ENCODE peak calls at places on chromosomes 3 and 15, in eight cellular contexts. One of them, this sample, is unnamed.

GRCh38 chr3:149726716-149727407 is 25.4 kb downstream of the COMMD2 start:
- DNase-seq in stimulated activated CD8-positive, alpha-beta memory T cell treated with anti-CD3 and anti-CD28 coated beads, Interleukin-4, amount 100 ng/mL, for 1 hour: no peak
- DNase-seq in ovary: no peak
- DNase-seq in NCI-H1417: no peak
- DNase-seq in activated naive CD4-positive, alpha-beta T cell treated with anti-CD3 and anti-CD28 coated beads for 36 hours: no peak
- DNase-seq in AG08396: no peak
- DNase-seq in stimulated activated CD4-positive, alpha-beta T cell treated with anti-CD3 and anti-CD28 coated beads, TNF-alpha, amount 100 ng/mL, for 4 hours: no peak
- DNase-seq in GM12878: peak
- DNase-seq in this sample: peak

GRCh38 chr3:12920967-12921366 is 79.6 kb upstream of the RPL32 start:
- DNase-seq in stimulated activated CD8-positive, alpha-beta memory T cell treated with anti-CD3 and anti-CD28 coated beads, Interleukin-4, amount 100 ng/mL, for 1 hour: no peak
- DNase-seq in ovary: no peak
- DNase-seq in NCI-H1417: no peak
- DNase-seq in activated naive CD4-positive, alpha-beta T cell treated with anti-CD3 and anti-CD28 coated beads for 36 hours: no peak
- DNase-seq in AG08396: no peak
- DNase-seq in stimulated activated CD4-positive, alpha-beta T cell treated with anti-CD3 and anti-CD28 coated beads, TNF-alpha, amount 100 ng/mL, for 4 hours: no peak
- DNase-seq in GM12878: no peak
- DNase-seq in this sample: no peak

GRCh38 chr15:27091270-27091940 is 120.4 kb downstream of the GABRG3 start:
- DNase-seq in stimulated activated CD8-positive, alpha-beta memory T cell treated with anti-CD3 and anti-CD28 coated beads, Interleukin-4, amount 100 ng/mL, for 1 hour: no peak
- DNase-seq in ovary: no peak
- DNase-seq in NCI-H1417: no peak
- DNase-seq in activated naive CD4-positive, alpha-beta T cell treated with anti-CD3 and anti-CD28 coated beads for 36 hours: no peak
- DNase-seq in AG08396: no peak
- DNase-seq in stimulated activated CD4-positive, alpha-beta T cell treated with anti-CD3 and anti-CD28 coated beads, TNF-alpha, amount 100 ng/mL, for 4 hours: no peak
- DNase-seq in GM12878: no peak
- DNase-seq in this sample: no peak

GRCh38 chr15:70628542-70628941 is 134.8 kb downstream of the UACA start:
- DNase-seq in stimulated activated CD8-positive, alpha-beta memory T cell treated with anti-CD3 and anti-CD28 coated beads, Interleukin-4, amount 100 ng/mL, for 1 hour: no peak
- DNase-seq in ovary: no peak
- DNase-seq in NCI-H1417: no peak
- DNase-seq in activated naive CD4-positive, alpha-beta T cell treated with anti-CD3 and anti-CD28 coated beads for 36 hours: no peak
- DNase-seq in AG08396: no peak
- DNase-seq in stimulated activated CD4-positive, alpha-beta T cell treated with anti-CD3 and anti-CD28 coated beads, TNF-alpha, amount 100 ng/mL, for 4 hours: no peak
- DNase-seq in GM12878: no peak
- DNase-seq in this sample: no peak

GRCh38 chr3:105130911-105131310 is 235.8 kb upstream of the ALCAM start:
- DNase-seq in stimulated activated CD8-positive, alpha-beta memory T cell treated with anti-CD3 and anti-CD28 coated beads, Interleukin-4, amount 100 ng/mL, for 1 hour: no peak
- DNase-seq in ovary: no peak
- DNase-seq in NCI-H1417: no peak
- DNase-seq in activated naive CD4-positive, alpha-beta T cell treated with anti-CD3 and anti-CD28 coated beads for 36 hours: no peak
- DNase-seq in AG08396: no peak
- DNase-seq in stimulated activated CD4-positive, alpha-beta T cell treated with anti-CD3 and anti-CD28 coated beads, TNF-alpha, amount 100 ng/mL, for 4 hours: no peak
- DNase-seq in GM12878: no peak
- DNase-seq in this sample: no peak

GRCh38 chr3:61772439-61772838 is 211.1 kb downstream of the PTPRG start:
- DNase-seq in stimulated activated CD8-positive, alpha-beta memory T cell treated with anti-CD3 and anti-CD28 coated beads, Interleukin-4, amount 100 ng/mL, for 1 hour: no peak
- DNase-seq in ovary: no peak
- DNase-seq in NCI-H1417: no peak
- DNase-seq in activated naive CD4-positive, alpha-beta T cell treated with anti-CD3 and anti-CD28 coated beads for 36 hours: no peak
- DNase-seq in AG08396: no peak
- DNase-seq in stimulated activated CD4-positive, alpha-beta T cell treated with anti-CD3 and anti-CD28 coated beads, TNF-alpha, amount 100 ng/mL, for 4 hours: no peak
- DNase-seq in GM12878: no peak
- DNase-seq in this sample: no peak

GRCh38 chr3:127034990-127035652 is 52.2 kb downstream of the PLXNA1 start:
- DNase-seq in stimulated activated CD8-positive, alpha-beta memory T cell treated with anti-CD3 and anti-CD28 coated beads, Interleukin-4, amount 100 ng/mL, for 1 hour: no peak
- DNase-seq in ovary: peak
- DNase-seq in NCI-H1417: no peak
- DNase-seq in activated naive CD4-positive, alpha-beta T cell treated with anti-CD3 and anti-CD28 coated beads for 36 hours: no peak
- DNase-seq in AG08396: no peak
- DNase-seq in stimulated activated CD4-positive, alpha-beta T cell treated with anti-CD3 and anti-CD28 coated beads, TNF-alpha, amount 100 ng/mL, for 4 hours: no peak
- DNase-seq in GM12878: no peak
- DNase-seq in this sample: no peak

GRCh38 chr15:72685925-72686794 is at the start of the genes BBS4 and HIGD2B:
- DNase-seq in stimulated activated CD8-positive, alpha-beta memory T cell treated with anti-CD3 and anti-CD28 coated beads, Interleukin-4, amount 100 ng/mL, for 1 hour: peak
- DNase-seq in ovary: peak
- DNase-seq in NCI-H1417: no peak
- DNase-seq in activated naive CD4-positive, alpha-beta T cell treated with anti-CD3 and anti-CD28 coated beads for 36 hours: peak
- DNase-seq in AG08396: peak
- DNase-seq in stimulated activated CD4-positive, alpha-beta T cell treated with anti-CD3 and anti-CD28 coated beads, TNF-alpha, amount 100 ng/mL, for 4 hours: peak
- DNase-seq in GM12878: peak
- DNase-seq in this sample: peak

GRCh38 chr15:99578809-99579208 is 13.0 kb downstream of the MEF2A start:
- DNase-seq in stimulated activated CD8-positive, alpha-beta memory T cell treated with anti-CD3 and anti-CD28 coated beads, Interleukin-4, amount 100 ng/mL, for 1 hour: no peak
- DNase-seq in ovary: no peak
- DNase-seq in NCI-H1417: no peak
- DNase-seq in activated naive CD4-positive, alpha-beta T cell treated with anti-CD3 and anti-CD28 coated beads for 36 hours: no peak
- DNase-seq in AG08396: no peak
- DNase-seq in stimulated activated CD4-positive, alpha-beta T cell treated with anti-CD3 and anti-CD28 coated beads, TNF-alpha, amount 100 ng/mL, for 4 hours: no peak
- DNase-seq in GM12878: no peak
- DNase-seq in this sample: no peak

GRCh38 chr3:13419356-13420050 is 619 bp downstream of the NUP210 start:
- DNase-seq in stimulated activated CD8-positive, alpha-beta memory T cell treated with anti-CD3 and anti-CD28 coated beads, Interleukin-4, amount 100 ng/mL, for 1 hour: no peak
- DNase-seq in ovary: peak
- DNase-seq in NCI-H1417: peak
- DNase-seq in activated naive CD4-positive, alpha-beta T cell treated with anti-CD3 and anti-CD28 coated beads for 36 hours: peak
- DNase-seq in AG08396: no peak
- DNase-seq in stimulated activated CD4-positive, alpha-beta T cell treated with anti-CD3 and anti-CD28 coated beads, TNF-alpha, amount 100 ng/mL, for 4 hours: peak
- DNase-seq in GM12878: no peak
- DNase-seq in this sample: no peak

GRCh38 chr15:70635895-70636294 is 127.5 kb downstream of the UACA start:
- DNase-seq in stimulated activated CD8-positive, alpha-beta memory T cell treated with anti-CD3 and anti-CD28 coated beads, Interleukin-4, amount 100 ng/mL, for 1 hour: no peak
- DNase-seq in ovary: no peak
- DNase-seq in NCI-H1417: no peak
- DNase-seq in activated naive CD4-positive, alpha-beta T cell treated with anti-CD3 and anti-CD28 coated beads for 36 hours: no peak
- DNase-seq in AG08396: no peak
- DNase-seq in stimulated activated CD4-positive, alpha-beta T cell treated with anti-CD3 and anti-CD28 coated beads, TNF-alpha, amount 100 ng/mL, for 4 hours: no peak
- DNase-seq in GM12878: no peak
- DNase-seq in this sample: no peak

GRCh38 chr3:188255190-188255589 is 101.2 kb downstream of the LPP start:
- DNase-seq in stimulated activated CD8-positive, alpha-beta memory T cell treated with anti-CD3 and anti-CD28 coated beads, Interleukin-4, amount 100 ng/mL, for 1 hour: no peak
- DNase-seq in ovary: no peak
- DNase-seq in NCI-H1417: no peak
- DNase-seq in activated naive CD4-positive, alpha-beta T cell treated with anti-CD3 and anti-CD28 coated beads for 36 hours: no peak
- DNase-seq in AG08396: no peak
- DNase-seq in stimulated activated CD4-positive, alpha-beta T cell treated with anti-CD3 and anti-CD28 coated beads, TNF-alpha, amount 100 ng/mL, for 4 hours: no peak
- DNase-seq in GM12878: no peak
- DNase-seq in this sample: no peak

GRCh38 chr3:5330152-5330810 is 142.8 kb downstream of the EDEM1 start:
- DNase-seq in stimulated activated CD8-positive, alpha-beta memory T cell treated with anti-CD3 and anti-CD28 coated beads, Interleukin-4, amount 100 ng/mL, for 1 hour: no peak
- DNase-seq in ovary: no peak
- DNase-seq in NCI-H1417: no peak
- DNase-seq in activated naive CD4-positive, alpha-beta T cell treated with anti-CD3 and anti-CD28 coated beads for 36 hours: peak
- DNase-seq in AG08396: peak
- DNase-seq in stimulated activated CD4-positive, alpha-beta T cell treated with anti-CD3 and anti-CD28 coated beads, TNF-alpha, amount 100 ng/mL, for 4 hours: no peak
- DNase-seq in GM12878: no peak
- DNase-seq in this sample: no peak

GRCh38 chr3:189937302-189938255 is 183.1 kb downstream of the P3H2 start:
- DNase-seq in stimulated activated CD8-positive, alpha-beta memory T cell treated with anti-CD3 and anti-CD28 coated beads, Interleukin-4, amount 100 ng/mL, for 1 hour: no peak
- DNase-seq in ovary: no peak
- DNase-seq in NCI-H1417: no peak
- DNase-seq in activated naive CD4-positive, alpha-beta T cell treated with anti-CD3 and anti-CD28 coated beads for 36 hours: no peak
- DNase-seq in AG08396: peak
- DNase-seq in stimulated activated CD4-positive, alpha-beta T cell treated with anti-CD3 and anti-CD28 coated beads, TNF-alpha, amount 100 ng/mL, for 4 hours: no peak
- DNase-seq in GM12878: no peak
- DNase-seq in this sample: no peak

GRCh38 chr15:84955089-84955848 is 26.4 kb upstream of the PDE8A start:
- DNase-seq in stimulated activated CD8-positive, alpha-beta memory T cell treated with anti-CD3 and anti-CD28 coated beads, Interleukin-4, amount 100 ng/mL, for 1 hour: no peak
- DNase-seq in ovary: peak
- DNase-seq in NCI-H1417: peak
- DNase-seq in activated naive CD4-positive, alpha-beta T cell treated with anti-CD3 and anti-CD28 coated beads for 36 hours: peak
- DNase-seq in AG08396: peak
- DNase-seq in stimulated activated CD4-positive, alpha-beta T cell treated with anti-CD3 and anti-CD28 coated beads, TNF-alpha, amount 100 ng/mL, for 4 hours: no peak
- DNase-seq in GM12878: no peak
- DNase-seq in this sample: no peak

GRCh38 chr3:100875239-100875638 is 118.0 kb downstream of the ABI3BP start:
- DNase-seq in stimulated activated CD8-positive, alpha-beta memory T cell treated with anti-CD3 and anti-CD28 coated beads, Interleukin-4, amount 100 ng/mL, for 1 hour: no peak
- DNase-seq in ovary: peak
- DNase-seq in NCI-H1417: no peak
- DNase-seq in activated naive CD4-positive, alpha-beta T cell treated with anti-CD3 and anti-CD28 coated beads for 36 hours: no peak
- DNase-seq in AG08396: peak
- DNase-seq in stimulated activated CD4-positive, alpha-beta T cell treated with anti-CD3 and anti-CD28 coated beads, TNF-alpha, amount 100 ng/mL, for 4 hours: no peak
- DNase-seq in GM12878: no peak
- DNase-seq in this sample: no peak

GRCh38 chr3:126926684-126927404 is 56.1 kb upstream of the PLXNA1 start:
- DNase-seq in stimulated activated CD8-positive, alpha-beta memory T cell treated with anti-CD3 and anti-CD28 coated beads, Interleukin-4, amount 100 ng/mL, for 1 hour: no peak
- DNase-seq in ovary: peak
- DNase-seq in NCI-H1417: no peak
- DNase-seq in activated naive CD4-positive, alpha-beta T cell treated with anti-CD3 and anti-CD28 coated beads for 36 hours: no peak
- DNase-seq in AG08396: peak
- DNase-seq in stimulated activated CD4-positive, alpha-beta T cell treated with anti-CD3 and anti-CD28 coated beads, TNF-alpha, amount 100 ng/mL, for 4 hours: no peak
- DNase-seq in GM12878: no peak
- DNase-seq in this sample: no peak

GRCh38 chr15:48858401-48858800 is 19.5 kb upstream of the EID1 start:
- DNase-seq in stimulated activated CD8-positive, alpha-beta memory T cell treated with anti-CD3 and anti-CD28 coated beads, Interleukin-4, amount 100 ng/mL, for 1 hour: no peak
- DNase-seq in ovary: no peak
- DNase-seq in NCI-H1417: no peak
- DNase-seq in activated naive CD4-positive, alpha-beta T cell treated with anti-CD3 and anti-CD28 coated beads for 36 hours: peak
- DNase-seq in AG08396: no peak
- DNase-seq in stimulated activated CD4-positive, alpha-beta T cell treated with anti-CD3 and anti-CD28 coated beads, TNF-alpha, amount 100 ng/mL, for 4 hours: no peak
- DNase-seq in GM12878: no peak
- DNase-seq in this sample: no peak

GRCh38 chr15:65386886-65387285 is 9.1 kb upstream of the IGDCC3 start:
- DNase-seq in stimulated activated CD8-positive, alpha-beta memory T cell treated with anti-CD3 and anti-CD28 coated beads, Interleukin-4, amount 100 ng/mL, for 1 hour: no peak
- DNase-seq in ovary: no peak
- DNase-seq in NCI-H1417: no peak
- DNase-seq in activated naive CD4-positive, alpha-beta T cell treated with anti-CD3 and anti-CD28 coated beads for 36 hours: no peak
- DNase-seq in AG08396: no peak
- DNase-seq in stimulated activated CD4-positive, alpha-beta T cell treated with anti-CD3 and anti-CD28 coated beads, TNF-alpha, amount 100 ng/mL, for 4 hours: no peak
- DNase-seq in GM12878: no peak
- DNase-seq in this sample: no peak

GRCh38 chr3:144791034-144791433 is 819.4 kb downstream of the DIPK2A start:
- DNase-seq in stimulated activated CD8-positive, alpha-beta memory T cell treated with anti-CD3 and anti-CD28 coated beads, Interleukin-4, amount 100 ng/mL, for 1 hour: no peak
- DNase-seq in ovary: no peak
- DNase-seq in NCI-H1417: no peak
- DNase-seq in activated naive CD4-positive, alpha-beta T cell treated with anti-CD3 and anti-CD28 coated beads for 36 hours: no peak
- DNase-seq in AG08396: no peak
- DNase-seq in stimulated activated CD4-positive, alpha-beta T cell treated with anti-CD3 and anti-CD28 coated beads, TNF-alpha, amount 100 ng/mL, for 4 hours: no peak
- DNase-seq in GM12878: no peak
- DNase-seq in this sample: no peak

GRCh38 chr3:143120716-143121239 is 1.2 kb downstream of the CHST2 start:
- DNase-seq in stimulated activated CD8-positive, alpha-beta memory T cell treated with anti-CD3 and anti-CD28 coated beads, Interleukin-4, amount 100 ng/mL, for 1 hour: peak
- DNase-seq in ovary: peak
- DNase-seq in NCI-H1417: peak
- DNase-seq in activated naive CD4-positive, alpha-beta T cell treated with anti-CD3 and anti-CD28 coated beads for 36 hours: peak
- DNase-seq in AG08396: peak
- DNase-seq in stimulated activated CD4-positive, alpha-beta T cell treated with anti-CD3 and anti-CD28 coated beads, TNF-alpha, amount 100 ng/mL, for 4 hours: peak
- DNase-seq in GM12878: no peak
- DNase-seq in this sample: no peak

GRCh38 chr3:35733276-35733675 is 94.0 kb downstream of the ARPP21 start:
- DNase-seq in stimulated activated CD8-positive, alpha-beta memory T cell treated with anti-CD3 and anti-CD28 coated beads, Interleukin-4, amount 100 ng/mL, for 1 hour: no peak
- DNase-seq in ovary: no peak
- DNase-seq in NCI-H1417: peak
- DNase-seq in activated naive CD4-positive, alpha-beta T cell treated with anti-CD3 and anti-CD28 coated beads for 36 hours: no peak
- DNase-seq in AG08396: no peak
- DNase-seq in stimulated activated CD4-positive, alpha-beta T cell treated with anti-CD3 and anti-CD28 coated beads, TNF-alpha, amount 100 ng/mL, for 4 hours: no peak
- DNase-seq in GM12878: no peak
- DNase-seq in this sample: no peak

GRCh38 chr3:47193871-47194859 is 30.3 kb upstream of the SETD2 start:
- DNase-seq in stimulated activated CD8-positive, alpha-beta memory T cell treated with anti-CD3 and anti-CD28 coated beads, Interleukin-4, amount 100 ng/mL, for 1 hour: no peak
- DNase-seq in ovary: no peak
- DNase-seq in NCI-H1417: no peak
- DNase-seq in activated naive CD4-positive, alpha-beta T cell treated with anti-CD3 and anti-CD28 coated beads for 36 hours: no peak
- DNase-seq in AG08396: no peak
- DNase-seq in stimulated activated CD4-positive, alpha-beta T cell treated with anti-CD3 and anti-CD28 coated beads, TNF-alpha, amount 100 ng/mL, for 4 hours: no peak
- DNase-seq in GM12878: no peak
- DNase-seq in this sample: no peak

GRCh38 chr3:42876940-42877720 is 1.5 kb upstream of the CYP8B1 start:
- DNase-seq in stimulated activated CD8-positive, alpha-beta memory T cell treated with anti-CD3 and anti-CD28 coated beads, Interleukin-4, amount 100 ng/mL, for 1 hour: no peak
- DNase-seq in ovary: no peak
- DNase-seq in NCI-H1417: no peak
- DNase-seq in activated naive CD4-positive, alpha-beta T cell treated with anti-CD3 and anti-CD28 coated beads for 36 hours: no peak
- DNase-seq in AG08396: no peak
- DNase-seq in stimulated activated CD4-positive, alpha-beta T cell treated with anti-CD3 and anti-CD28 coated beads, TNF-alpha, amount 100 ng/mL, for 4 hours: no peak
- DNase-seq in GM12878: no peak
- DNase-seq in this sample: no peak

GRCh38 chr15:43991235-43991634 is 164.4 kb downstream of the WDR76 start:
- DNase-seq in stimulated activated CD8-positive, alpha-beta memory T cell treated with anti-CD3 and anti-CD28 coated beads, Interleukin-4, amount 100 ng/mL, for 1 hour: no peak
- DNase-seq in ovary: no peak
- DNase-seq in NCI-H1417: no peak
- DNase-seq in activated naive CD4-positive, alpha-beta T cell treated with anti-CD3 and anti-CD28 coated beads for 36 hours: no peak
- DNase-seq in AG08396: no peak
- DNase-seq in stimulated activated CD4-positive, alpha-beta T cell treated with anti-CD3 and anti-CD28 coated beads, TNF-alpha, amount 100 ng/mL, for 4 hours: no peak
- DNase-seq in GM12878: no peak
- DNase-seq in this sample: no peak

GRCh38 chr3:70771426-70772147 is 459.1 kb upstream of the MDFIC2 start:
- DNase-seq in stimulated activated CD8-positive, alpha-beta memory T cell treated with anti-CD3 and anti-CD28 coated beads, Interleukin-4, amount 100 ng/mL, for 1 hour: no peak
- DNase-seq in ovary: no peak
- DNase-seq in NCI-H1417: no peak
- DNase-seq in activated naive CD4-positive, alpha-beta T cell treated with anti-CD3 and anti-CD28 coated beads for 36 hours: no peak
- DNase-seq in AG08396: no peak
- DNase-seq in stimulated activated CD4-positive, alpha-beta T cell treated with anti-CD3 and anti-CD28 coated beads, TNF-alpha, amount 100 ng/mL, for 4 hours: no peak
- DNase-seq in GM12878: no peak
- DNase-seq in this sample: no peak

GRCh38 chr3:132253262-132253878 is 63.8 kb upstream of the ACP3 start:
- DNase-seq in stimulated activated CD8-positive, alpha-beta memory T cell treated with anti-CD3 and anti-CD28 coated beads, Interleukin-4, amount 100 ng/mL, for 1 hour: no peak
- DNase-seq in ovary: no peak
- DNase-seq in NCI-H1417: no peak
- DNase-seq in activated naive CD4-positive, alpha-beta T cell treated with anti-CD3 and anti-CD28 coated beads for 36 hours: peak
- DNase-seq in AG08396: peak
- DNase-seq in stimulated activated CD4-positive, alpha-beta T cell treated with anti-CD3 and anti-CD28 coated beads, TNF-alpha, amount 100 ng/mL, for 4 hours: no peak
- DNase-seq in GM12878: no peak
- DNase-seq in this sample: no peak

This sample was measured in GM12864.